ENCODE peak calls at places on chromosomes 3 and 15, in four cellular contexts. I is fibroblast of the conjunctiva; N is fibroblast of mammary gland; W is activated CD8-positive, alpha-beta memory T cell treated with anti-CD3 and anti-CD28 coated beads, Interleukin-2, amount 50 U/mL, for 48 hours. Z is an unnamed sample.

GRCh38 chr3:59968510-59968909 is 918.7 kb upstream of the CFAP20DC start:
- DNase-seq in I (no peak), N (no peak), W (no peak), Z (no peak)

GRCh38 chr3:94617312-94617711 is 554.5 kb downstream of the NSUN3 start:
- DNase-seq in W (no peak), I (no peak), N (no peak), Z (no peak)

GRCh38 chr3:30730967-30731366 is 124.6 kb downstream of the TGFBR2 start:
- DNase-seq in I (no peak), W (no peak), N (no peak), Z (no peak)

GRCh38 chr3:35789039-35789438 is 149.7 kb downstream of the ARPP21 start:
- DNase-seq in I (no peak), N (no peak), W (no peak), Z (no peak)

GRCh38 chr3:87957575-87957974 is 101.2 kb downstream of the CGGBP1 start:
- DNase-seq in N (no peak), I (no peak), W (no peak), Z (no peak)

GRCh38 chr3:33064929-33065328 is 32.0 kb downstream of the GLB1 start:
- DNase-seq in I (no peak), W (no peak), N (no peak), Z (no peak)

GRCh38 chr3:190645932-190646331 is 132.0 kb downstream of the IL1RAP start:
- DNase-seq in N (no peak), I (no peak), W (no peak), Z (no peak)

GRCh38 chr3:135633078-135633477 is 332.4 kb upstream of the PPP2R3A start:
- DNase-seq in I (no peak), W (no peak), N (no peak), Z (no peak)

GRCh38 chr3:10420745-10421475 is 84.5 kb downstream of the ATP2B2 start:
- DNase-seq in W (no peak), I (no peak), N (no peak), Z (no peak)

GRCh38 chr3:188021502-188022040 is 132.4 kb upstream of the LPP start:
- DNase-seq in N (peak; percentile 51), W (no peak), I (no peak), Z (no peak)

GRCh38 chr15:95347846-95348245 is 982.7 kb upstream of the NR2F2 start:
- DNase-seq in N (no peak), I (no peak), W (no peak), Z (no peak)

GRCh38 chr15:39786444-39787056 is 3.9 kb upstream of the FSIP1 start:
- DNase-seq in W (no peak), I (peak; percentile 59), N (peak; percentile 72), Z (no peak)

Z was measured in COLO829.